ENCODE peak calls at places on chromosome 20, in six cellular contexts. U, R, Z, J, L and W are unnamed samples.

GRCh38 chr20:43821795-43822194 is 92.9 kb upstream of the TOX2 start:
- DNase-seq in U (no peak), Z (no peak), J (no peak), L (no peak), R (peak; percentile 24), W (no peak)

GRCh38 chr20:56941101-56941686 is 312.1 kb downstream of the TFAP2C start:
- DNase-seq in J (no peak), Z (no peak), U (no peak), R (no peak), L (no peak), W (no peak)

GRCh38 chr20:38880952-38881735 is 45.1 kb upstream of the FAM83D start:
- DNase-seq in U (no peak), R (no peak), Z (no peak), L (no peak), J (no peak), W (peak; percentile 41)

GRCh38 chr20:33660035-33660684 is 2.0 kb upstream of the C20orf144 start:
- DNase-seq in U (no peak), L (no peak), Z (no peak), J (no peak), R (no peak), W (no peak)

GRCh38 chr20:17960927-17961599 is 7.5 kb downstream of the SNX5 start:
- DNase-seq in U (no peak), R (no peak), J (no peak), Z (no peak), L (no peak), W (no peak)

GRCh38 chr20:25863536-25864325 is 167.1 kb upstream of the ZNF337 start:
- DNase-seq in R (no peak), U (no peak), Z (no peak), L (no peak), J (no peak), W (no peak)

GRCh38 chr20:51221791-51222408 is 199.0 kb upstream of the KCNG1 start:
- DNase-seq in U (peak; percentile 54), R (no peak), J (no peak), L (peak; percentile 70), Z (no peak), W (peak; percentile 5)

GRCh38 chr20:57622201-57622570 is 2.0 kb upstream of the ZBP1 start:
- DNase-seq in Z (no peak), L (no peak), J (no peak), U (no peak), R (no peak), W (no peak)

GRCh38 chr20:9068232-9068781 is 580 bp upstream of the PLCB4 start:
- DNase-seq in J (peak; percentile 18), U (peak; percentile 88), L (no peak), Z (peak; percentile 70), R (no peak), W (peak; percentile 56)

GRCh38 chr20:37565134-37565811 is 37.6 kb upstream of the BLCAP start:
- DNase-seq in L (no peak), R (peak; percentile 53), U (peak; percentile 48), J (no peak), Z (no peak), W (peak; percentile 99)

GRCh38 chr20:45880988-45881788 is at the start of gene ZSWIM1:
- DNase-seq in Z (peak; percentile 100), L (peak; percentile 100), J (peak; percentile 99), U (peak; percentile 99), R (peak; percentile 100), W (peak; percentile 100)

GRCh38 chr20:3687655-3688054 is 5.8 kb upstream of the ADAM33 start:
- DNase-seq in L (no peak), Z (no peak), J (no peak), U (no peak), R (no peak), W (peak; percentile 76)

GRCh38 chr20:36343641-36344040 is 37.5 kb downstream of the DLGAP4 start:
- DNase-seq in J (no peak), U (no peak), L (no peak), Z (no peak), R (no peak), W (no peak)

GRCh38 chr20:19609642-19610223 is 148.3 kb upstream of the RIN2 start:
- DNase-seq in U (no peak), Z (no peak), R (no peak), J (no peak), L (no peak), W (no peak)

GRCh38 chr20:40442181-40442963 is 246.7 kb downstream of the MAFB start:
- DNase-seq in U (no peak), J (no peak), R (peak; percentile 68), L (no peak), Z (no peak), W (no peak)

GRCh38 chr20:34938466-34939163 is 17.0 kb downstream of the GSS start:
- DNase-seq in L (no peak), Z (peak; percentile 91), J (peak; percentile 19), R (no peak), U (no peak), W (peak; percentile 84)

GRCh38 chr20:62422636-62423325 is 4.6 kb downstream of the RBBP8NL start:
- DNase-seq in Z (no peak), R (no peak), J (no peak), L (no peak), U (no peak), W (no peak)